ENCODE peak calls at places on chromosomes 5 and 9, in four cellular contexts. One of them, this sample, is unnamed.

GRCh38 chr9:124716795-124717194 is 54.3 kb downstream of the NR6A1 start:
- DNase-seq in H9: no peak
- DNase-seq in mesendoderm: no peak
- DNase-seq in IMR-90: peak; percentile 76
- DNase-seq in this sample: no peak

GRCh38 chr5:58072202-58072791 is 387.6 kb downstream of the PLK2 start:
- DNase-seq in H9: no peak
- DNase-seq in mesendoderm: peak; percentile 43
- DNase-seq in IMR-90: no peak
- DNase-seq in this sample: peak; percentile 20

GRCh38 chr5:1001406-1002270 is 7.0 kb upstream of the NKD2 start:
- DNase-seq in H9: no peak
- DNase-seq in mesendoderm: no peak
- DNase-seq in IMR-90: no peak
- DNase-seq in this sample: no peak

GRCh38 chr9:107480386-107480789 is 9.2 kb downstream of the KLF4 start:
- DNase-seq in H9: no peak
- DNase-seq in mesendoderm: no peak
- DNase-seq in IMR-90: peak; percentile 73
- DNase-seq in this sample: no peak

GRCh38 chr5:170287532-170287931 is 10.0 kb downstream of the LCP2 start:
- DNase-seq in H9: no peak
- DNase-seq in mesendoderm: no peak
- DNase-seq in IMR-90: no peak
- DNase-seq in this sample: no peak

GRCh38 chr5:143947313-143947712 is 135.4 kb downstream of the HMHB1 start:
- DNase-seq in H9: no peak
- DNase-seq in mesendoderm: no peak
- DNase-seq in IMR-90: no peak
- DNase-seq in this sample: no peak

GRCh38 chr9:95025213-95026170 is 292.0 kb downstream of the FANCC start:
- DNase-seq in H9: no peak
- DNase-seq in mesendoderm: peak; percentile 26
- DNase-seq in IMR-90: peak; percentile 94
- DNase-seq in this sample: no peak

GRCh38 chr9:125593581-125593980 is 113.4 kb downstream of the MAPKAP1 start:
- DNase-seq in H9: no peak
- DNase-seq in mesendoderm: no peak
- DNase-seq in IMR-90: no peak
- DNase-seq in this sample: no peak

GRCh38 chr5:138981131-138981530 is 106.0 kb upstream of the LRRTM2 start:
- DNase-seq in H9: peak; percentile 3
- DNase-seq in mesendoderm: no peak
- DNase-seq in IMR-90: peak; percentile 77
- DNase-seq in this sample: no peak

GRCh38 chr9:14272924-14273528 is 40.9 kb downstream of the NFIB start:
- DNase-seq in H9: no peak
- DNase-seq in mesendoderm: no peak
- DNase-seq in IMR-90: no peak
- DNase-seq in this sample: no peak

GRCh38 chr9:91776409-91777365 is 173.3 kb downstream of the ROR2 start:
- DNase-seq in H9: no peak
- DNase-seq in mesendoderm: no peak
- DNase-seq in IMR-90: peak; percentile 61
- DNase-seq in this sample: no peak

DNA sequence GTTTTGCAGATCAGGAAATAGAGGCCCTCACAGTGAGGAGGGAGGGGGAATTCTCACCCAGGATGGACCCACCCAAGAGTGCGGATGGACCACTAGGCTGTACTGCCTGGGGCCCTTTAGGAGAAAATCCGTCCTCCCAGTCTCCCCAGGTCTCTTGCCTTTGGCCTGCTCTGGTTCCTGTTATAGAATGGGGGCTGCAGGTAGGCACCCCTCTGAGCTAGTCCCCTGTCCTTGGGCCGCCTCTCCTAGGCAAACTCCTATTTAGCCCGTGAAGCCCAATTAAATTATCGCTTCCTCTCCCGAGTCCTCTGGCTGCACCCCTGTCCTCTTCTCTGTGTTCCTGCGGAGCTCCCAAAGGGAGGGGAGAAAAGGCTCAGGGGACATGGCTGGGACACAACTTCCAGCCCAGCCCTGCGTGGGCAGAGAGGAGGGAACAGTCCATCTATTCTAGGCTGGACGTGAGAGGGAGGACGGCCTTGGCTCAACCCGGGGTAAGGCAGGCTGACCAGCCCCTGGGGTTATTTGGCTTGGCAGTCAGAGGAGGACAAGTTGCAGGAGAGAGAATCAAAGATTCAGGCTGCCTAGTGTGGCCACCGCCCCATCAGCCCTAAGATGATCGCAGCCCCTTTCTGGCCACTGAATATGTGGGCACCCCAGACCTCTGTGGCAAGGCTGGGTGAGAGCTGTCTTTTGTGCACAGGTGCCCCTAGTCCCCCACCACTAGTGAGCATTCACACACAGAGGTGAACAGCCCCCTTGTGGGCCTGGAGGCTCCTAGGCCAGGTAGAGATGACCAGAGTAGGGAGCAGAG is 134.2 kb downstream of the C9orf50 start:
- DNase-seq in H9: no peak
- DNase-seq in mesendoderm: no peak
- DNase-seq in IMR-90: peak; percentile 57
- DNase-seq in this sample: no peak
- H2BK120ac ChIP-seq in H9: no peak overlapping the region
- H2BK120ac ChIP-seq in mesendoderm: no peak overlapping the region
- H2BK120ac ChIP-seq in IMR-90: peak overlapping the region; percentile 100
- H2BK120ac ChIP-seq in this sample: no peak overlapping the region

GRCh38 chr5:14006823-14007510 is 62.5 kb upstream of the DNAH5 start:
- DNase-seq in H9: no peak
- DNase-seq in mesendoderm: no peak
- DNase-seq in IMR-90: no peak
- DNase-seq in this sample: no peak
- H2BK120ac ChIP-seq in H9: no peak overlapping the region
- H2BK120ac ChIP-seq in mesendoderm: no peak overlapping the region
- H2BK120ac ChIP-seq in IMR-90: peak overlapping the region; percentile 99
- H2BK120ac ChIP-seq in this sample: no peak overlapping the region

GRCh38 chr9:136122425-136123383 is 4.0 kb upstream of the TMEM250 start:
- DNase-seq in H9: peak; percentile 75
- DNase-seq in mesendoderm: peak; percentile 57
- DNase-seq in IMR-90: peak; percentile 34
- DNase-seq in this sample: peak; percentile 72
- H2BK120ac ChIP-seq in H9: no peak overlapping the region
- H2BK120ac ChIP-seq in mesendoderm: no peak overlapping the region
- H2BK120ac ChIP-seq in IMR-90: no peak overlapping the region
- H2BK120ac ChIP-seq in this sample: no peak overlapping the region

GRCh38 chr5:52987711-52988329 is 1.3 kb upstream of the ITGA2 start:
- DNase-seq in H9: no peak
- DNase-seq in mesendoderm: peak; percentile 37
- DNase-seq in IMR-90: peak; percentile 68
- DNase-seq in this sample: no peak

GRCh38 chr5:52990531-52990925 is 1.4 kb downstream of the ITGA2 start:
- DNase-seq in H9: no peak
- DNase-seq in mesendoderm: no peak
- DNase-seq in IMR-90: no peak
- DNase-seq in this sample: no peak

GRCh38 chr5:52989025-52989780 is at the start of gene ITGA2:
- DNase-seq in H9: peak; percentile 73
- DNase-seq in mesendoderm: peak; percentile 62
- DNase-seq in IMR-90: peak; percentile 40
- DNase-seq in this sample: peak; percentile 39

GRCh38 chr5:52989781-52990530 is 804 bp downstream of the ITGA2 start:
- DNase-seq in H9: peak; percentile 58
- DNase-seq in mesendoderm: peak; percentile 65
- DNase-seq in IMR-90: peak; percentile 60
- DNase-seq in this sample: peak; percentile 14

DNA sequence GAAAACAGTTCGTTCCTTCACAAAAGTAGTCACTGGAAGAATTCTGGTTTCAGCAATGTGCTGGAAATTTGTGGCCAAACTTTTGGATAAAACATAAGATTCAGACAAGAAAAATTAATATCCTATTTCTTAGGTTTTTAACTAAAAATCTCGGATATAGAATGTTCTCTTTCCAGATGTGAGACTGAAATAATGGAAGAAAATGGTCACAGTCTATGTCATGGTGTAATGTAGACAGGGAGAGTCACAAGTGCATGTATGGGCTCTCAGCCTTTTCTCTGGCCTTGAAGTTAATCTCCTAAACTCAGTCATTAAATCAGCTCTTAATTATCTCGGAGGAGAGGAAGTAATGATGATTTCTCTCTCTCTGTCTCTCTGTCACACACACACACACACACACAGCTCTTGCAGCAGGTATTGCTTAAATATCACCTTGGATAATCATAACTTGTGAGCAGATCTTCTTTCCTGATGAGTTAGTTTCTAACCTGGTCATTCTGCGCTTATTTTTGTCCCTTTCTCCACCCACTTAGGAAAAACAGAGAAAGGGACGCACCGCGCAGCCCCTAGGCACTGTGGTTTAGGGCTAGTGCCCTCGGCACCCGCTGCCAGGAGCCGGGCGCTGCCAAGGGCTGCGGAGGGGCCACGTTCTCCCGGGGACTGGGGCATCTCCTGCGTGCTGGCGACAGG is 672 bp upstream of the ITGA2 start:
- DNase-seq in H9: no peak
- DNase-seq in mesendoderm: no peak
- DNase-seq in IMR-90: no peak
- DNase-seq in this sample: no peak
- H2BK120ac ChIP-seq in H9: no peak overlapping the region
- H2BK120ac ChIP-seq in mesendoderm: no peak overlapping the region
- H2BK120ac ChIP-seq in IMR-90: peak overlapping the region; percentile 87
- H2BK120ac ChIP-seq in this sample: no peak overlapping the region

GRCh38 chr5:126007841-126008240 is 415.4 kb upstream of the GRAMD2B start:
- DNase-seq in H9: no peak
- DNase-seq in mesendoderm: no peak
- DNase-seq in IMR-90: peak; percentile 78
- DNase-seq in this sample: no peak
- H2BK120ac ChIP-seq in H9: no peak overlapping the region
- H2BK120ac ChIP-seq in mesendoderm: no peak overlapping the region
- H2BK120ac ChIP-seq in IMR-90: peak overlapping the region; percentile 43
- H2BK120ac ChIP-seq in this sample: no peak overlapping the region

GRCh38 chr9:110036286-110036685 is 171.7 kb downstream of the C9orf152 start:
- DNase-seq in H9: no peak
- DNase-seq in mesendoderm: no peak
- DNase-seq in IMR-90: no peak
- DNase-seq in this sample: no peak
- H2BK120ac ChIP-seq in H9: no peak overlapping the region
- H2BK120ac ChIP-seq in mesendoderm: no peak overlapping the region
- H2BK120ac ChIP-seq in IMR-90: peak overlapping the region; percentile 30
- H2BK120ac ChIP-seq in this sample: no peak overlapping the region

DNA sequence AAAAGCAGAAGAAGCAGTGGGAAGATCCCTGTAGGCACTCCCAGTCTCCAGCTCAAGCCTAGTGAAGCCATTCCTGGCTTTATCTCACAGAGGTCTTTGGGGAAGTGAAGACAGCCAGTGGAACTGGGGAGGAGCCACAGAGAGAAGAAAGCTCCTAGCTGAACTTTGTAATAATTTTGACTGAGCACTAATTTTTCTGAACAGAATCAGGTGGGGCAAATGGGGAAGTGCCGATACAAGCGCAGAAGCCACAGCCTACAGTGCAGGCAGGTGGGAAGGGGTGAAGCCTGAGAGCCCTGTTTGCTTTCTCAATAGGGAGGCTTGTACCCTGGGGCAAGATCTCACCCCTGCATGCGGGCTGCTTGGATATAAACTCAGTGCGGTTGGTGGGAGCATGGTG is 48.4 kb upstream of the SNAPC3 start:
- DNase-seq in H9: no peak
- DNase-seq in mesendoderm: no peak
- DNase-seq in IMR-90: no peak
- DNase-seq in this sample: no peak
- H2BK120ac ChIP-seq in H9: no peak overlapping the region
- H2BK120ac ChIP-seq in mesendoderm: no peak overlapping the region
- H2BK120ac ChIP-seq in IMR-90: peak overlapping the region; percentile 94
- H2BK120ac ChIP-seq in this sample: no peak overlapping the region

GRCh38 chr5:91095321-91095720 is 287.8 kb downstream of the ARRDC3 start:
- DNase-seq in H9: no peak
- DNase-seq in mesendoderm: no peak
- DNase-seq in IMR-90: no peak
- DNase-seq in this sample: no peak
- H2BK120ac ChIP-seq in H9: no peak overlapping the region
- H2BK120ac ChIP-seq in mesendoderm: no peak overlapping the region
- H2BK120ac ChIP-seq in IMR-90: peak overlapping the region; percentile 10
- H2BK120ac ChIP-seq in this sample: no peak overlapping the region

GRCh38 chr9:89483592-89484474 is 14.1 kb downstream of the SEMA4D start:
- DNase-seq in H9: peak; percentile 23
- DNase-seq in mesendoderm: no peak
- DNase-seq in IMR-90: no peak
- DNase-seq in this sample: no peak
- H2BK120ac ChIP-seq in H9: no peak overlapping the region
- H2BK120ac ChIP-seq in mesendoderm: no peak overlapping the region
- H2BK120ac ChIP-seq in IMR-90: no peak overlapping the region
- H2BK120ac ChIP-seq in this sample: no peak overlapping the region